ENCODE peak calls at places on chromosomes 4 and X, in nine cellular contexts. E, T, X, G, U, K, D, F and V are unnamed samples.

GRCh38 chr4:15354790-15355418 is 72.9 kb upstream of the C1QTNF7 start:
- DNase-seq in E (no peak), T (no peak), X (no peak), G (no peak), U (no peak), K (peak; percentile 60), D (no peak), F (no peak), V (no peak)

GRCh38 chrX:13381514-13381913 is 61.7 kb upstream of the ATXN3L start:
- DNase-seq in E (no peak), T (no peak), X (no peak), G (no peak), U (no peak), K (no peak), D (no peak), F (no peak), V (peak; percentile 41)

GRCh38 chr4:89661490-89661889 is 175.5 kb downstream of the SNCA start:
- DNase-seq in E (no peak), T (no peak), X (no peak), G (no peak), U (no peak), K (no peak), D (no peak), F (no peak), V (peak; percentile 41)

GRCh38 chrX:1224954-1225353 is 12.5 kb upstream of the CRLF2 start:
- DNase-seq in E (no peak), T (no peak), X (no peak), G (no peak), U (no peak), K (no peak), D (no peak), F (no peak), V (no peak)

GRCh38 chr4:16199132-16199531 is 27.1 kb downstream of the TAPT1 start:
- DNase-seq in E (no peak), T (no peak), X (no peak), G (no peak), U (no peak), K (no peak), D (no peak), F (no peak), V (peak; percentile 60)

GRCh38 chrX:32614707-32615106 is 596.6 kb downstream of the DMD start:
- DNase-seq in E (no peak), T (no peak), X (no peak), G (no peak), U (no peak), K (no peak), D (no peak), F (no peak), V (no peak)

GRCh38 chr4:87521757-87522374 is 7.3 kb downstream of the SPARCL1 start:
- DNase-seq in E (no peak), T (no peak), X (no peak), G (no peak), U (no peak), K (no peak), D (no peak), F (no peak), V (peak; percentile 58)

GRCh38 chr4:2860391-2861348 is 17.0 kb downstream of the ADD1 start:
- DNase-seq in E (no peak), T (peak; percentile 57), X (no peak), G (no peak), U (no peak), K (no peak), D (no peak), F (no peak), V (no peak)

GRCh38 chr4:98662619-98663225 is 4.3 kb upstream of the TSPAN5 start:
- DNase-seq in E (no peak), T (no peak), X (no peak), G (peak; percentile 34), U (no peak), K (no peak), D (no peak), F (peak; percentile 8), V (no peak)

GRCh38 chr4:126192506-126192905 is 877.8 kb downstream of the FAT4 start:
- DNase-seq in E (no peak), T (no peak), X (no peak), G (no peak), U (no peak), K (no peak), D (no peak), F (no peak), V (no peak)

GRCh38 chr4:151251922-151252321 is 25.0 kb upstream of the PRSS48 start:
- DNase-seq in E (no peak), T (no peak), X (no peak), G (no peak), U (no peak), K (no peak), D (no peak), F (no peak), V (no peak)

GRCh38 chr4:141119071-141119470 is 14.2 kb downstream of the RNF150 start:
- DNase-seq in E (no peak), T (no peak), X (no peak), G (no peak), U (no peak), K (no peak), D (no peak), F (no peak), V (no peak)

GRCh38 chr4:109912706-109913621 is at the start of gene EGF:
- DNase-seq in E (no peak), T (peak; percentile 23), X (no peak), G (no peak), U (no peak), K (no peak), D (no peak), F (no peak), V (peak; percentile 62)

GRCh38 chrX:120120223-120120622 is 4.5 kb upstream of the RHOXF1 start:
- DNase-seq in E (no peak), T (no peak), X (no peak), G (no peak), U (no peak), K (no peak), D (no peak), F (no peak), V (no peak)

GRCh38 chr4:39346856-39347519 is 19.2 kb downstream of the RFC1 start:
- DNase-seq in E (no peak), T (no peak), X (no peak), G (no peak), U (no peak), K (no peak), D (no peak), F (no peak), V (no peak)

GRCh38 chr4:47528651-47529050 is 43.6 kb downstream of the ATP10D start:
- DNase-seq in E (no peak), T (no peak), X (no peak), G (no peak), U (no peak), K (no peak), D (no peak), F (no peak), V (peak; percentile 80)

GRCh38 chr4:26573389-26573794 is 10.5 kb upstream of the TBC1D19 start:
- DNase-seq in E (no peak), T (no peak), X (no peak), G (no peak), U (no peak), K (no peak), D (no peak), F (no peak), V (no peak)

GRCh38 chr4:131499139-131499873 is 1649.8 kb upstream of the PCDH10 start:
- DNase-seq in E (no peak), T (no peak), X (no peak), G (no peak), U (no peak), K (no peak), D (no peak), F (no peak), V (peak; percentile 1)

GRCh38 chrX:46325312-46325877 is 219.8 kb downstream of the ZNF674 start:
- DNase-seq in E (peak; percentile 12), T (no peak), X (no peak), G (no peak), U (no peak), K (no peak), D (no peak), F (peak; percentile 36), V (peak; percentile 77)

GRCh38 chr4:15882675-15883086 is 55.9 kb downstream of the FGFBP1 start:
- DNase-seq in E (peak; percentile 9), T (peak; percentile 39), X (peak; percentile 22), G (peak; percentile 2), U (peak; percentile 37), K (peak; percentile 61), D (peak; percentile 50), F (peak; percentile 14), V (peak; percentile 78)

GRCh38 chr4:177250056-177250696 is 59.5 kb upstream of the NEIL3 start:
- DNase-seq in E (peak; percentile 27), T (peak; percentile 53), X (peak; percentile 55), G (peak; percentile 28), U (peak; percentile 78), K (peak; percentile 72), D (peak; percentile 73), F (peak; percentile 30), V (peak; percentile 79)

GRCh38 chrX:110412971-110413726 is 54.5 kb downstream of the RTL9 start:
- DNase-seq in E (peak; percentile 32), T (peak; percentile 45), X (peak; percentile 53), G (peak; percentile 30), U (peak; percentile 88), K (peak; percentile 82), D (peak; percentile 74), F (peak; percentile 34), V (peak; percentile 75)

GRCh38 chr4:185817403-185817818 is 5.4 kb upstream of the SORBS2 start:
- DNase-seq in E (no peak), T (peak; percentile 70), X (no peak), G (no peak), U (no peak), K (no peak), D (no peak), F (no peak), V (no peak)

GRCh38 chrX:22237479-22237878 is 35.2 kb upstream of the CBLL2 start:
- DNase-seq in E (no peak), T (no peak), X (no peak), G (no peak), U (no peak), K (no peak), D (no peak), F (no peak), V (peak; percentile 30)

GRCh38 chrX:68504237-68504636 is 5.4 kb downstream of the YIPF6 start:
- DNase-seq in E (peak; percentile 16), T (no peak), X (peak; percentile 33), G (no peak), U (no peak), K (no peak), D (no peak), F (no peak), V (peak; percentile 64)

GRCh38 chrX:26918633-26919032 is 544.5 kb downstream of the PPP4R3C start:
- DNase-seq in E (no peak), T (no peak), X (no peak), G (no peak), U (no peak), K (no peak), D (no peak), F (no peak), V (peak; percentile 42)

GRCh38 chrX:1434871-1435240 is 17.9 kb downstream of the ASMTL start:
- DNase-seq in E (no peak), T (no peak), X (no peak), G (no peak), U (no peak), K (peak; percentile 55), D (no peak), F (no peak), V (no peak)

GRCh38 chrX:15163131-15163530 is 106.8 kb downstream of the ASB9 start:
- DNase-seq in E (no peak), T (no peak), X (no peak), G (no peak), U (no peak), K (no peak), D (no peak), F (no peak), V (no peak)

GRCh38 chr4:101020956-101021355 is 326.4 kb downstream of the PPP3CA start:
- DNase-seq in E (no peak), T (no peak), X (peak; percentile 30), G (no peak), U (no peak), K (no peak), D (no peak), F (no peak), V (peak; percentile 75)

GRCh38 chr4:153904011-153904410 is 115.1 kb upstream of the SFRP2 start:
- DNase-seq in E (no peak), T (no peak), X (no peak), G (no peak), U (no peak), K (no peak), D (no peak), F (no peak), V (no peak)

GRCh38 chrX:1727531-1728027 is 112.7 kb downstream of the ASMT start:
- DNase-seq in E (no peak), T (no peak), X (no peak), G (no peak), U (no peak), K (no peak), D (no peak), F (no peak), V (peak; percentile 11)